ENCODE peak calls at places on chromosome 20, in seven cellular contexts. One of them, this sample, is unnamed.

GRCh38 chr20:10047427-10047826 is 12.6 kb downstream of the ANKEF1 start:
- DNase-seq in astrocyte: no peak
- DNase-seq in heart right ventricle: no peak
- DNase-seq in sigmoid colon: no peak
- DNase-seq in tibial artery: no peak
- DNase-seq in fibroblast of lung: peak
- DNase-seq in neural progenitor cell: peak
- DNase-seq in this sample: no peak

GRCh38 chr20:21191839-21192238 is 66.0 kb downstream of the KIZ start:
- DNase-seq in fibroblast of lung: peak
- DNase-seq in sigmoid colon: no peak
- DNase-seq in heart right ventricle: no peak
- DNase-seq in astrocyte: no peak
- DNase-seq in neural progenitor cell: peak
- DNase-seq in tibial artery: no peak
- DNase-seq in this sample: peak

GRCh38 chr20:48025061-48025515 is 239.8 kb upstream of the SULF2 start:
- DNase-seq in fibroblast of lung: peak
- DNase-seq in heart right ventricle: peak
- DNase-seq in sigmoid colon: no peak
- DNase-seq in astrocyte: peak
- DNase-seq in neural progenitor cell: peak
- DNase-seq in tibial artery: no peak
- DNase-seq in this sample: peak

GRCh38 chr20:53918949-53919361 is 151.4 kb downstream of the BCAS1 start:
- DNase-seq in astrocyte: no peak
- DNase-seq in fibroblast of lung: no peak
- DNase-seq in heart right ventricle: no peak
- DNase-seq in neural progenitor cell: peak
- DNase-seq in tibial artery: no peak
- DNase-seq in sigmoid colon: no peak
- DNase-seq in this sample: no peak

GRCh38 chr20:24827603-24828295 is 121.3 kb upstream of the CST7 start:
- DNase-seq in tibial artery: no peak
- DNase-seq in sigmoid colon: peak
- DNase-seq in fibroblast of lung: no peak
- DNase-seq in neural progenitor cell: no peak
- DNase-seq in heart right ventricle: no peak
- DNase-seq in astrocyte: no peak
- DNase-seq in this sample: no peak

GRCh38 chr20:54909702-54910101 is 434.3 kb downstream of the DOK5 start:
- DNase-seq in sigmoid colon: no peak
- DNase-seq in neural progenitor cell: no peak
- DNase-seq in astrocyte: no peak
- DNase-seq in tibial artery: no peak
- DNase-seq in heart right ventricle: no peak
- DNase-seq in fibroblast of lung: no peak
- DNase-seq in this sample: no peak

GRCh38 chr20:32972181-32973076 is 31.8 kb downstream of the SUN5 start:
- DNase-seq in fibroblast of lung: no peak
- DNase-seq in heart right ventricle: no peak
- DNase-seq in tibial artery: peak
- DNase-seq in neural progenitor cell: no peak
- DNase-seq in astrocyte: no peak
- DNase-seq in sigmoid colon: peak
- DNase-seq in this sample: no peak

GRCh38 chr20:25360631-25361286 is 29.9 kb downstream of the ABHD12 start:
- DNase-seq in neural progenitor cell: no peak
- DNase-seq in heart right ventricle: no peak
- DNase-seq in sigmoid colon: no peak
- DNase-seq in tibial artery: no peak
- DNase-seq in astrocyte: peak
- DNase-seq in fibroblast of lung: peak
- DNase-seq in this sample: peak

GRCh38 chr20:2476742-2477615 is 6.4 kb upstream of the SNRPB start:
- DNase-seq in astrocyte: no peak
- DNase-seq in heart right ventricle: no peak
- DNase-seq in tibial artery: no peak
- DNase-seq in sigmoid colon: no peak
- DNase-seq in neural progenitor cell: no peak
- DNase-seq in fibroblast of lung: no peak
- DNase-seq in this sample: no peak

GRCh38 chr20:37347891-37348642 is 2.1 kb downstream of the SRC start:
- DNase-seq in sigmoid colon: peak
- DNase-seq in neural progenitor cell: no peak
- DNase-seq in tibial artery: peak
- DNase-seq in fibroblast of lung: no peak
- DNase-seq in astrocyte: no peak
- DNase-seq in heart right ventricle: no peak
- DNase-seq in this sample: no peak

GRCh38 chr20:60011512-60012507 is 53.6 kb downstream of the CDH26 start:
- DNase-seq in sigmoid colon: no peak
- DNase-seq in neural progenitor cell: no peak
- DNase-seq in heart right ventricle: no peak
- DNase-seq in fibroblast of lung: no peak
- DNase-seq in tibial artery: no peak
- DNase-seq in astrocyte: no peak
- DNase-seq in this sample: no peak

GRCh38 chr20:54068495-54068894 is 1.9 kb downstream of the BCAS1 start:
- DNase-seq in heart right ventricle: no peak
- DNase-seq in neural progenitor cell: no peak
- DNase-seq in astrocyte: no peak
- DNase-seq in tibial artery: no peak
- DNase-seq in sigmoid colon: no peak
- DNase-seq in fibroblast of lung: no peak
- DNase-seq in this sample: no peak

GRCh38 chr20:21166801-21167200 is 40.9 kb downstream of the KIZ start:
- DNase-seq in heart right ventricle: no peak
- DNase-seq in astrocyte: no peak
- DNase-seq in tibial artery: no peak
- DNase-seq in fibroblast of lung: no peak
- DNase-seq in neural progenitor cell: no peak
- DNase-seq in sigmoid colon: no peak
- DNase-seq in this sample: no peak

GRCh38 chr20:25280051-25280573 is 32.2 kb downstream of the PYGB start:
- DNase-seq in fibroblast of lung: no peak
- DNase-seq in heart right ventricle: peak
- DNase-seq in sigmoid colon: peak
- DNase-seq in astrocyte: no peak
- DNase-seq in tibial artery: peak
- DNase-seq in neural progenitor cell: no peak
- DNase-seq in this sample: peak

GRCh38 chr20:26163890-26164289 is 467.2 kb upstream of the ZNF337 start:
- DNase-seq in neural progenitor cell: no peak
- DNase-seq in heart right ventricle: no peak
- DNase-seq in astrocyte: peak
- DNase-seq in fibroblast of lung: peak
- DNase-seq in sigmoid colon: no peak
- DNase-seq in tibial artery: no peak
- DNase-seq in this sample: no peak

GRCh38 chr20:17835941-17836861 is 132.4 kb downstream of the SNX5 start:
- DNase-seq in astrocyte: peak
- DNase-seq in fibroblast of lung: peak
- DNase-seq in sigmoid colon: peak
- DNase-seq in neural progenitor cell: peak
- DNase-seq in tibial artery: peak
- DNase-seq in heart right ventricle: peak
- DNase-seq in this sample: no peak
- H3K27ac ChIP-seq in astrocyte: peak
- H3K27ac ChIP-seq in fibroblast of lung: peak
- H3K27ac ChIP-seq in sigmoid colon: peak
- H3K27ac ChIP-seq in neural progenitor cell: no peak
- H3K27ac ChIP-seq in tibial artery: peak
- H3K27ac ChIP-seq in heart right ventricle: peak
- H3K27ac ChIP-seq in this sample: no peak

GRCh38 chr20:57398901-57399535 is 7.8 kb downstream of the RBM38 start:
- DNase-seq in sigmoid colon: peak
- DNase-seq in tibial artery: no peak
- DNase-seq in astrocyte: no peak
- DNase-seq in neural progenitor cell: peak
- DNase-seq in heart right ventricle: no peak
- DNase-seq in fibroblast of lung: no peak
- DNase-seq in this sample: no peak
- H3K4me3 ChIP-seq in sigmoid colon: peak
- H3K4me3 ChIP-seq in tibial artery: no peak
- H3K4me3 ChIP-seq in astrocyte: no peak
- H3K4me3 ChIP-seq in neural progenitor cell: no peak
- H3K4me3 ChIP-seq in heart right ventricle: no peak
- H3K4me3 ChIP-seq in fibroblast of lung: no peak
- H3K4me3 ChIP-seq in this sample: no peak

GRCh38 chr20:23050847-23051627 is 1.6 kb upstream of the THBD start:
- DNase-seq in tibial artery: peak
- DNase-seq in fibroblast of lung: peak
- DNase-seq in sigmoid colon: peak
- DNase-seq in neural progenitor cell: peak
- DNase-seq in astrocyte: peak
- DNase-seq in heart right ventricle: peak
- DNase-seq in this sample: peak
- TF ChIP-seq CTCF in tibial artery: peak
- TF ChIP-seq CTCF in fibroblast of lung: peak
- TF ChIP-seq CTCF in sigmoid colon: peak
- TF ChIP-seq CTCF in neural progenitor cell: peak
- TF ChIP-seq CTCF in astrocyte: peak
- TF ChIP-seq CTCF in heart right ventricle: peak
- TF ChIP-seq CTCF in this sample: peak

DNA sequence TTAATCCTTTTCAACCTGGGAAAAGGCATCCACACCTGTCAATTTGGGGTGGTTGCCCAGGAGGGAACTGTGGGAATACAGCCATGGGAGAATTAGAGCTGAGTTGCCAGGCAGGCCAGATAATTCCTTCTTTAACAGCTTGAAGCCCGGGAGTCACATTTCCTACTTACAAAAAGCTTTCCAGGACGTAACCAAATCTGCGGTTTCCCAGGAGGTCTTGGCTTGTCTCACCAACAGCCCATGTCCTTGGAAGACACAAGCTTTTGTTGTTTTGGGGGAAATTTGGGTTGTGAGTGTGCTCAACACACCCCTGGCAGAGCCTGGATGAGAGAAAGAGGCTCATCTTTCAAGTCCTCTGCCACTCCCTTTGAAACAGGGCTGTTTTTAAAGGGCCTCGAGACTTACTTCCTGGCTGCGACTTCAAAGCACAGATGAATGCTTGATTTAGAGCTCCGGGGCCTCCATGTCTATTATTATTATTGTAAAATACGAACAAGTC is 465.9 kb upstream of the BTBD3 start:
- DNase-seq in fibroblast of lung: peak
- DNase-seq in neural progenitor cell: peak
- DNase-seq in astrocyte: peak
- DNase-seq in sigmoid colon: peak
- DNase-seq in tibial artery: no peak
- DNase-seq in heart right ventricle: no peak
- DNase-seq in this sample: no peak
- H3K27ac ChIP-seq in fibroblast of lung: no peak
- H3K27ac ChIP-seq in neural progenitor cell: peak
- H3K27ac ChIP-seq in astrocyte: peak
- H3K27ac ChIP-seq in sigmoid colon: peak
- H3K27ac ChIP-seq in tibial artery: no peak
- H3K27ac ChIP-seq in heart right ventricle: no peak
- H3K27ac ChIP-seq in this sample: no peak